ENCODE peak calls at places on chromosomes 6 and 20, in nine cellular contexts. B is NCI-H2081; O is HEK293T; X is mesendoderm; W is activated CD8-positive, alpha-beta memory T cell treated with anti-CD3 and anti-CD28 coated beads for 24 hours; V is ELR; L is NCI-H460; I is left ventricle myocardium superior; P is mesothelial cell of epicardium. F is an unnamed sample.

GRCh38 chr6:139485742-139486475 is 111.5 kb upstream of the CITED2 start:
- DNase-seq in B (no peak), O (no peak), X (no peak), W (no peak), V (no peak), L (no peak), I (no peak), P (no peak), F (no peak)

GRCh38 chr6:24721461-24722215 is 2.7 kb upstream of the C6orf62 start:
- DNase-seq in B (peak), O (no peak), X (no peak), W (no peak), V (no peak), L (no peak), I (peak), P (no peak), F (no peak)

GRCh38 chr6:157715766-157716171 is 107.3 kb upstream of the SNX9 start:
- DNase-seq in B (no peak), O (no peak), X (no peak), W (no peak), V (peak), L (no peak), I (peak), P (no peak), F (peak)

GRCh38 chr6:96015791-96016776 is at the start of gene FUT9:
- DNase-seq in B (peak), O (peak), X (peak), W (no peak), V (no peak), L (no peak), I (no peak), P (peak), F (no peak)

GRCh38 chr6:52741872-52742271 is 21.4 kb downstream of the GSTA2 start:
- DNase-seq in B (no peak), O (no peak), X (no peak), W (no peak), V (peak), L (no peak), I (no peak), P (no peak), F (no peak)

GRCh38 chr6:152094992-152095592 is 287.6 kb downstream of the ESR1 start:
- DNase-seq in B (no peak), O (peak), X (peak), W (no peak), V (peak), L (peak), I (peak), P (no peak), F (peak)

GRCh38 chr20:43388267-43389081 is 69.2 kb upstream of the SRSF6 start:
- DNase-seq in B (no peak), O (no peak), X (no peak), W (no peak), V (peak), L (no peak), I (peak), P (no peak), F (no peak)

GRCh38 chr20:9066196-9066595 is 2.7 kb upstream of the PLCB4 start:
- DNase-seq in B (no peak), O (no peak), X (no peak), W (no peak), V (peak), L (no peak), I (no peak), P (no peak), F (no peak)

GRCh38 chr20:13990465-13990864 is at the start of gene SEL1L2:
- DNase-seq in B (no peak), O (no peak), X (peak), W (no peak), V (no peak), L (no peak), I (no peak), P (no peak), F (no peak)

GRCh38 chr20:52852695-52853094 is 119.5 kb upstream of the TSHZ2 start:
- DNase-seq in B (no peak), O (no peak), X (no peak), W (no peak), V (no peak), L (no peak), I (no peak), P (no peak), F (no peak)

GRCh38 chr6:73566954-73567591 is 46.2 kb upstream of the EEF1A1 start:
- DNase-seq in B (no peak), O (no peak), X (peak), W (no peak), V (peak), L (peak), I (peak), P (no peak), F (peak)

GRCh38 chr6:140433072-140433471 is 1058.6 kb upstream of the CITED2 start:
- DNase-seq in B (no peak), O (no peak), X (no peak), W (no peak), V (no peak), L (no peak), I (no peak), P (no peak), F (no peak)

GRCh38 chr6:118558811-118559217 is 10.7 kb downstream of the PLN start:
- DNase-seq in B (no peak), O (no peak), X (no peak), W (no peak), V (no peak), L (no peak), I (no peak), P (no peak), F (no peak)

GRCh38 chr20:43068482-43068881 is 121.2 kb downstream of the PTPRT start:
- DNase-seq in B (no peak), O (no peak), X (no peak), W (no peak), V (no peak), L (no peak), I (no peak), P (no peak), F (no peak)

GRCh38 chr6:137522399-137522798 is 28.2 kb upstream of the OLIG3 start:
- DNase-seq in B (no peak), O (no peak), X (no peak), W (no peak), V (no peak), L (no peak), I (no peak), P (no peak), F (no peak)

GRCh38 chr6:6656287-6656686 is 67.8 kb downstream of the LY86 start:
- DNase-seq in B (no peak), O (no peak), X (no peak), W (no peak), V (no peak), L (no peak), I (no peak), P (no peak), F (no peak)

GRCh38 chr6:11618533-11618932 is 81.0 kb downstream of the TMEM170B start:
- DNase-seq in B (no peak), O (peak), X (peak), W (no peak), V (peak), L (no peak), I (no peak), P (no peak), F (no peak)

F was measured in vagina.